ENCODE peak calls at places on chromosomes 11 and 22, in five cellular contexts. F, R, P, S and C are unnamed samples.
A peak's percentile ranks its signal among the peaks of the same experiment; 100 is the strongest.

GRCh38 chr11:83573097-83573496 is 286.9 kb upstream of the CCDC90B start:
- DNase-seq in F (no peak), R (no peak), P (no peak), S (no peak), C (no peak)

GRCh38 chr11:41878158-41878557 is 418.7 kb upstream of the LRRC4C start:
- DNase-seq in F (no peak), R (no peak), P (no peak), S (no peak), C (no peak)

GRCh38 chr22:37314315-37315046 is 32.2 kb downstream of the CYTH4 start:
- DNase-seq in F (no peak), R (no peak), P (no peak), S (no peak), C (no peak)

GRCh38 chr22:36329217-36330078 is 58.3 kb downstream of the MYH9 start:
- DNase-seq in F (peak; percentile 71), R (peak; percentile 88), P (no peak), S (peak; percentile 90), C (peak; percentile 97)

GRCh38 chr11:47566166-47566546 is 757 bp downstream of the PTPMT1 start:
- DNase-seq in F (no peak), R (no peak), P (no peak), S (no peak), C (no peak)

GRCh38 chr11:12717851-12718291 is 43.6 kb downstream of the TEAD1 start:
- DNase-seq in F (no peak), R (no peak), P (no peak), S (peak; percentile 49), C (no peak)

GRCh38 chr22:23383491-23384450 is 196.3 kb downstream of the IGLL1 start:
- DNase-seq in F (no peak), R (no peak), P (no peak), S (no peak), C (no peak)

GRCh38 chr11:34926831-34927132 is 10.4 kb downstream of the PDHX start:
- DNase-seq in F (no peak), R (no peak), P (no peak), S (no peak), C (no peak)

GRCh38 chr11:400241-400729 is 6.3 kb downstream of the PKP3 start:
- DNase-seq in F (no peak), R (no peak), P (no peak), S (no peak), C (no peak)

GRCh38 chr22:44180706-44181032 is at the start of gene PARVG:
- DNase-seq in F (no peak), R (no peak), P (no peak), S (peak; percentile 68), C (no peak)

GRCh38 chr11:32312865-32313403 is 122.4 kb downstream of the WT1 start:
- DNase-seq in F (no peak), R (peak; percentile 70), P (no peak), S (no peak), C (no peak)

GRCh38 chr11:112410325-112410724 is 149.7 kb upstream of the PLET1 start:
- DNase-seq in F (no peak), R (no peak), P (no peak), S (no peak), C (no peak)

GRCh38 chr22:37189011-37189466 is 992 bp upstream of the C1QTNF6 start:
- DNase-seq in F (no peak), R (no peak), P (no peak), S (no peak), C (no peak)

GRCh38 chr11:16598906-16599305 is 139.5 kb upstream of the C11orf58 start:
- DNase-seq in F (no peak), R (no peak), P (no peak), S (no peak), C (no peak)

GRCh38 chr11:130431806-130432205 is 3.4 kb upstream of the ADAMTS8 start:
- DNase-seq in F (no peak), R (no peak), P (no peak), S (no peak), C (no peak)

GRCh38 chr22:31124290-31124689 is 1.5 kb downstream of the INPP5J start:
- DNase-seq in F (no peak), R (no peak), P (no peak), S (no peak), C (no peak)

GRCh38 chr11:74673956-74674355 is 57.3 kb downstream of the CHRDL2 start:
- DNase-seq in F (no peak), R (no peak), P (no peak), S (no peak), C (no peak)

GRCh38 chr22:44884562-44884961 is 125.2 kb downstream of the PHF21B start:
- DNase-seq in F (no peak), R (no peak), P (no peak), S (no peak), C (peak; percentile 0)

GRCh38 chr11:1226981-1227550 is 4.2 kb downstream of the MUC5B start:
- DNase-seq in F (no peak), R (no peak), P (no peak), S (peak; percentile 42), C (no peak)

GRCh38 chr11:71221851-71222250 is 30.5 kb downstream of the SHANK2 start:
- DNase-seq in F (no peak), R (no peak), P (no peak), S (no peak), C (no peak)

GRCh38 chr11:29093416-29093815 is 923.4 kb downstream of the KCNA4 start:
- DNase-seq in F (no peak), R (no peak), P (no peak), S (no peak), C (no peak)

GRCh38 chr11:131136476-131136875 is 220.2 kb upstream of the SNX19 start:
- DNase-seq in F (no peak), R (no peak), P (no peak), S (no peak), C (no peak)

GRCh38 chr11:1750840-1751520 is 585 bp upstream of the IFITM10 start:
- DNase-seq in F (no peak), R (no peak), P (no peak), S (no peak), C (peak; percentile 76)

GRCh38 chr11:13297917-13298356 is 20.3 kb downstream of the BMAL1 start:
- DNase-seq in F (no peak), R (no peak), P (no peak), S (no peak), C (no peak)

GRCh38 chr11:69133251-69133650 is 22.5 kb upstream of the SMIM38 start:
- DNase-seq in F (no peak), R (no peak), P (no peak), S (no peak), C (no peak)
- H3K9me3 ChIP-seq in F (no peaks in the 10 kb centered on the region), R (no peaks in the 10 kb centered on the region), P (no peaks in the 10 kb centered on the region), S (no peaks in the 10 kb centered on the region), C (no peaks in the 10 kb centered on the region)

DNA sequence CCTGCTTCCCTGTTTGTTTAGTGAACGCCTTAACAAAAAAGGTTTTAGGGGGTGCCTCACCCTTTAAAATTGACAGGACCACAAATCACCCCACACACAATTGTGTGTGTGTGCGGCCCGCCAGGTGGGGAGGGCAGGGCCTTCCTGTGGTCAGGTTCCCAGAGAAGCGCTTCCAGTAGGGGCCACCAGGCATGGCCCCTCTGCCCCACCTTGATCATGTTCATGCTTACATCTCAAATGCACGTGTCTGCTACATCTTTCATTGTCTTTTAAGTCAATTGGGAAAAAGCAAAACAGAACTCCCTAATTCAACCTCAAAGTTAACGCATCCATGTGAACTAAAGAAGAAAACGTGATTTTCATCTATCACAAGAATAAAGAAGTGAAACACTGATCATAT is 1335.3 kb downstream of the TBC1D22A start:
- DNase-seq in F (no peak), R (no peak), P (no peak), S (no peak), C (no peak)
- H3K9me3 ChIP-seq in F (no peaks in the 10 kb centered on the region), R (no peaks in the 10 kb centered on the region), P (no peaks in the 10 kb centered on the region), S (no peaks in the 10 kb centered on the region), C (no peaks in the 10 kb centered on the region)

DNA sequence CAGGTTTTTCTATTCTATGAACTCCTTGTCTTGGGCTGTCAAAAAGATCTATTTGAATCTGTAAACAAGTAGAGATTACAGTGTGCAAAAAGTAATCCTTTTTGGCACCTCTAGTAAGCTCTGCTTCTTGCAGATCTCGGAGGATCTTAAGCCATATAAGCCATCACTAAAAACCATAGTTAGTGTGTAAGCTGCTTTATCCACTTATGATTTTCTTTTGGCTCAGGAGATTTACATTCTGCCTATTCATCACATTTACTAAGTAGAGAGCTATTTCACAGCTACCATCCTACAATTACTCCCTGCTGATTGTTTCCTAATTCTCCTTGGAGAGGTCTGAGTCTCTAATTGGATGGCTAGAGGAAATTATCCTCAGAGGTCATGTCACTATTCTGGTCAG is 385.7 kb downstream of the AASDHPPT start:
- DNase-seq in F (no peak), R (no peak), P (no peak), S (no peak), C (no peak)
- H3K9me3 ChIP-seq in F (no peaks in the 10 kb centered on the region), R (no peaks in the 10 kb centered on the region), P (no peaks in the 10 kb centered on the region), S (no peaks in the 10 kb centered on the region), C (no peaks in the 10 kb centered on the region)

GRCh38 chr22:48144318-48144717 is 1381.9 kb downstream of the TBC1D22A start:
- DNase-seq in F (no peak), R (no peak), P (no peak), S (no peak), C (no peak)
- H3K9me3 ChIP-seq in F (no peaks in the 10 kb centered on the region), R (no peaks in the 10 kb centered on the region), P (no peaks in the 10 kb centered on the region), S (no peaks in the 10 kb centered on the region), C (no peaks in the 10 kb centered on the region)

DNA sequence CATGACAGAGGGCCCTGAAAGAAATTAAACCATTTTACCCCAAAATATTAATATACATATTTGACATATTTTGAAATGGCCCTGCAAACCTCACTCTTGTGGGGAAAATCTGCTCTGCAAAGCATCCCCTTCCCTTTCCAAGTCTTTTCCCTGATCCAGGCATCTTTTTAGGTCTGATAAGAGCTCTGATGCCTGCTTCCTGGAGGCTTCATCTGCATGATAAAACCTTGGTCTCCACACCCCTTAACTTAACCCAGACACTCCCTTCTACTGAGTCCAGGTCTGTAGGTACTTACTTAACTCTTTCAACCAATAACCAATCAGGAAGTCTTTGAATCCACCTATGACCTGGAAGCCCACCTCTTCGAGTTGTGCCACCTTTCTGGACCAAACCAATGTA is 1.8 kb upstream of the LGALS12 start:
- DNase-seq in F (no peak), R (no peak), P (no peak), S (no peak), C (no peak)
- H3K9me3 ChIP-seq in F (no peaks in the 10 kb centered on the region), R (peaks cover 7% of the 10 kb centered on the region), P (peaks cover 20% of the 10 kb centered on the region), S (no peaks in the 10 kb centered on the region), C (peaks cover 6% of the 10 kb centered on the region)

DNA sequence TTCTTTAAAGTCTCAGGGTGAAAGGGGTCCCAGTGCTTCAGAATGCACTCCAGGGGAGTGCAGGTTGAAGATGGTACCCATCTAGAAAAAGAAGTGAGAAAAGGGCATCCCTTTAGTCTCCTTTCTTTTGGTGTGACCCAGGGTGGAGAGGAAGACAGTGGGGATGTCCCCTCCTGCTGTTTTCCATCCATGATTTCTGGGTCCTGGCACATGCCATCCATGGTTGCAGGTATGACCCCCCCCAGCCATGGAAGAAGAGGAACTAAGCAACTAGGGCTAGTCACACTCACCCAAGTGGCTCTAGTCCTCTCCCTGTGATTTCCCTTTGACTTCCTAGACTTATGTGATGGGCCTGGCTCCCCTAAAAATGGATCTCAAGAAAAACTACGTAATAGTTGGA is 15.9 kb upstream of the EI24 start:
- DNase-seq in F (no peak), R (no peak), P (no peak), S (no peak), C (no peak)
- H3K9me3 ChIP-seq in F (no peaks in the 10 kb centered on the region), R (peaks cover 6% of the 10 kb centered on the region), P (peaks cover 19% of the 10 kb centered on the region), S (no peaks in the 10 kb centered on the region), C (no peaks in the 10 kb centered on the region)

DNA sequence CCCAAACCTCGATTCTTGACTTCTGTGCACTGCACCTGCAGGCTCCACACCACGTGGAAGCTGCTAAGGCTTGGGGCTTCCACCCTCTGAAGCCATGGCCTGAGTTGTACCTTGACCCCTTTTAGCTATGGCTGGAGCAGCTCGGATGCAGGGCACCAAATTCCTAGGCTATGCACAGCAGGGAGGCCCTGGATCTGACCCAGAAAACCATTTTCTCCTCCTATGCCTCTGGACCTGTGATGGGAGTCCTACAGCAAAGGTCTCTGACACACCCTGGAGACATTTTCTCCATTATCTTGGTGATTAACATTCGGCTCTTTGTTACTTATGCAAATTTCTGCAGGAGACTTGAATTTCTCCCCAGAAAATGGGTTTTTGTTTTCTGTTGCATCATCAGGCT is 309.2 kb upstream of the DDI1 start:
- DNase-seq in F (no peak), R (no peak), P (no peak), S (no peak), C (no peak)
- H3K9me3 ChIP-seq in F (no peaks in the 10 kb centered on the region), R (no peaks in the 10 kb centered on the region), P (no peaks in the 10 kb centered on the region), S (no peaks in the 10 kb centered on the region), C (no peaks in the 10 kb centered on the region)